ENCODE peak calls at places on chromosomes 5 and 9, in nine cellular contexts. Q is epithelial cell of esophagus; A is stimulated activated CD4-positive, alpha-beta T cell treated with anti-CD3 and anti-CD28 coated beads, Interleukin-12 subunit alpha, Interleukin-12 subunit beta, amount 100 ng/mL, for 4 hours; G is NCI-H1436; M is activated gamma-delta T cell treated with anti-CD3 and anti-CD28 coated beads, Interleukin-2, amount 50 U/mL, for 16 hours; U is NCI-H524; T is HEK293T; F is RWPE1; J is SK-N-DZ. B is an unnamed sample.

GRCh38 chr9:33159760-33160127 is 7.4 kb downstream of the B4GALT1 start:
- DNase-seq in Q (peak), A (peak), G (no peak), M (no peak), U (no peak), T (no peak), F (no peak), J (no peak), B (no peak)

GRCh38 chr5:104800440-104801048 is 1238.0 kb upstream of the NUDT12 start:
- DNase-seq in Q (peak), A (no peak), G (no peak), M (no peak), U (no peak), T (peak), F (no peak), J (no peak), B (peak)

GRCh38 chr5:23820764-23821471 is 313.5 kb downstream of the PRDM9 start:
- DNase-seq in Q (peak), A (no peak), G (peak), M (no peak), U (peak), T (peak), F (peak), J (peak), B (no peak)

GRCh38 chr9:111949919-111950318 is 53.3 kb downstream of the UGCG start:
- DNase-seq in Q (peak), A (no peak), G (no peak), M (no peak), U (no peak), T (no peak), F (no peak), J (no peak), B (no peak)

GRCh38 chr9:24602687-24603352 is 57.1 kb upstream of the IZUMO3 start:
- DNase-seq in Q (peak), A (no peak), G (no peak), M (no peak), U (no peak), T (no peak), F (peak), J (no peak), B (no peak)

GRCh38 chr5:170440771-170441370 is 51.7 kb upstream of the KCNMB1 start:
- DNase-seq in Q (no peak), A (no peak), G (no peak), M (no peak), U (no peak), T (no peak), F (no peak), J (no peak), B (no peak)

GRCh38 chr5:7597058-7597457 is 201.1 kb downstream of the ADCY2 start:
- DNase-seq in Q (no peak), A (no peak), G (no peak), M (no peak), U (no peak), T (no peak), F (no peak), J (no peak), B (no peak)

GRCh38 chr5:110525762-110526161 is 200.7 kb downstream of the TMEM232 start:
- DNase-seq in Q (no peak), A (no peak), G (no peak), M (no peak), U (no peak), T (no peak), F (no peak), J (no peak), B (no peak)

GRCh38 chr5:87069974-87070608 is 197.6 kb upstream of the RASA1 start:
- DNase-seq in Q (peak), A (no peak), G (no peak), M (no peak), U (peak), T (no peak), F (peak), J (no peak), B (peak)

GRCh38 chr9:115757461-115757860 is 396.1 kb upstream of the PAPPA start:
- DNase-seq in Q (peak), A (no peak), G (no peak), M (no peak), U (no peak), T (no peak), F (no peak), J (no peak), B (no peak)

GRCh38 chr5:45512521-45512920 is 183.7 kb downstream of the HCN1 start:
- DNase-seq in Q (no peak), A (no peak), G (no peak), M (no peak), U (no peak), T (no peak), F (peak), J (no peak), B (no peak)

GRCh38 chr9:35598863-35599590 is 6.0 kb upstream of the TESK1 start:
- DNase-seq in Q (no peak), A (no peak), G (no peak), M (no peak), U (no peak), T (no peak), F (no peak), J (no peak), B (no peak)